ENCODE peak calls at places on chromosomes 11 and 22, in five cellular contexts. One of them, this sample, is unnamed.
A peak's percentile ranks its signal among the peaks of the same experiment; 100 is the strongest.

GRCh38 chr11:65811764-65812475 is 21.8 kb upstream of the SNX32 start:
- DNase-seq in WTC11: no peak
- DNase-seq in nucleus accumbens: no peak
- DNase-seq in stimulated activated CD4-positive, alpha-beta T cell treated with anti-CD3 and anti-CD28 coated beads, Interleukin-2, amount 100 ng/mL, for 48 hours: no peak
- DNase-seq in SK-N-DZ: no peak
- DNase-seq in this sample: no peak

GRCh38 chr11:122690801-122691649 is 35.5 kb downstream of the UBASH3B start:
- DNase-seq in WTC11: no peak
- DNase-seq in stimulated activated CD4-positive, alpha-beta T cell treated with anti-CD3 and anti-CD28 coated beads, Interleukin-2, amount 100 ng/mL, for 48 hours: no peak
- DNase-seq in nucleus accumbens: no peak
- DNase-seq in SK-N-DZ: no peak
- DNase-seq in this sample: no peak

GRCh38 chr11:34495724-34496377 is 17.7 kb downstream of the ELF5 start:
- DNase-seq in nucleus accumbens: no peak
- DNase-seq in stimulated activated CD4-positive, alpha-beta T cell treated with anti-CD3 and anti-CD28 coated beads, Interleukin-2, amount 100 ng/mL, for 48 hours: no peak
- DNase-seq in SK-N-DZ: no peak
- DNase-seq in WTC11: no peak
- DNase-seq in this sample: no peak

GRCh38 chr22:32665676-32666075 is 135.8 kb upstream of the TIMP3 start:
- DNase-seq in WTC11: no peak
- DNase-seq in stimulated activated CD4-positive, alpha-beta T cell treated with anti-CD3 and anti-CD28 coated beads, Interleukin-2, amount 100 ng/mL, for 48 hours: no peak
- DNase-seq in nucleus accumbens: no peak
- DNase-seq in SK-N-DZ: no peak
- DNase-seq in this sample: no peak

GRCh38 chr11:95453616-95454118 is 222.7 kb upstream of the SESN3 start:
- DNase-seq in WTC11: no peak
- DNase-seq in SK-N-DZ: no peak
- DNase-seq in stimulated activated CD4-positive, alpha-beta T cell treated with anti-CD3 and anti-CD28 coated beads, Interleukin-2, amount 100 ng/mL, for 48 hours: no peak
- DNase-seq in nucleus accumbens: no peak
- DNase-seq in this sample: peak; percentile 65

GRCh38 chr11:84430661-84431060 is 1144.5 kb upstream of the CCDC90B start:
- DNase-seq in SK-N-DZ: no peak
- DNase-seq in stimulated activated CD4-positive, alpha-beta T cell treated with anti-CD3 and anti-CD28 coated beads, Interleukin-2, amount 100 ng/mL, for 48 hours: no peak
- DNase-seq in WTC11: no peak
- DNase-seq in nucleus accumbens: no peak
- DNase-seq in this sample: no peak

GRCh38 chr11:2807276-2807681 is 78.3 kb downstream of the CDKN1C start:
- DNase-seq in SK-N-DZ: no peak
- DNase-seq in stimulated activated CD4-positive, alpha-beta T cell treated with anti-CD3 and anti-CD28 coated beads, Interleukin-2, amount 100 ng/mL, for 48 hours: no peak
- DNase-seq in WTC11: peak; percentile 9
- DNase-seq in nucleus accumbens: no peak
- DNase-seq in this sample: no peak

GRCh38 chr11:119774180-119774763 is 45.3 kb upstream of the NECTIN1 start:
- DNase-seq in nucleus accumbens: no peak
- DNase-seq in SK-N-DZ: no peak
- DNase-seq in stimulated activated CD4-positive, alpha-beta T cell treated with anti-CD3 and anti-CD28 coated beads, Interleukin-2, amount 100 ng/mL, for 48 hours: no peak
- DNase-seq in WTC11: peak; percentile 64
- DNase-seq in this sample: no peak

GRCh38 chr11:45021692-45022130 is 71.0 kb upstream of the TP53I11 start:
- DNase-seq in WTC11: peak; percentile 40
- DNase-seq in SK-N-DZ: no peak
- DNase-seq in stimulated activated CD4-positive, alpha-beta T cell treated with anti-CD3 and anti-CD28 coated beads, Interleukin-2, amount 100 ng/mL, for 48 hours: no peak
- DNase-seq in nucleus accumbens: no peak
- DNase-seq in this sample: no peak

GRCh38 chr11:124481365-124482323 is 36.1 kb upstream of the OR8B8 start:
- DNase-seq in nucleus accumbens: no peak
- DNase-seq in WTC11: no peak
- DNase-seq in stimulated activated CD4-positive, alpha-beta T cell treated with anti-CD3 and anti-CD28 coated beads, Interleukin-2, amount 100 ng/mL, for 48 hours: no peak
- DNase-seq in SK-N-DZ: no peak
- DNase-seq in this sample: peak; percentile 38

GRCh38 chr11:57116654-57117053 is 65.1 kb upstream of the LRRC55 start:
- DNase-seq in WTC11: peak; percentile 32
- DNase-seq in SK-N-DZ: peak; percentile 28
- DNase-seq in nucleus accumbens: no peak
- DNase-seq in stimulated activated CD4-positive, alpha-beta T cell treated with anti-CD3 and anti-CD28 coated beads, Interleukin-2, amount 100 ng/mL, for 48 hours: no peak
- DNase-seq in this sample: peak; percentile 78

GRCh38 chr11:95575517-95575916 is 214.1 kb downstream of the FAM76B start:
- DNase-seq in WTC11: no peak
- DNase-seq in nucleus accumbens: no peak
- DNase-seq in SK-N-DZ: no peak
- DNase-seq in stimulated activated CD4-positive, alpha-beta T cell treated with anti-CD3 and anti-CD28 coated beads, Interleukin-2, amount 100 ng/mL, for 48 hours: no peak
- DNase-seq in this sample: no peak

GRCh38 chr11:61059260-61059752 is 43.0 kb upstream of the CD5 start:
- DNase-seq in WTC11: no peak
- DNase-seq in nucleus accumbens: no peak
- DNase-seq in SK-N-DZ: no peak
- DNase-seq in stimulated activated CD4-positive, alpha-beta T cell treated with anti-CD3 and anti-CD28 coated beads, Interleukin-2, amount 100 ng/mL, for 48 hours: no peak
- DNase-seq in this sample: no peak

GRCh38 chr11:123942413-123942812 is 1.2 kb downstream of the OR6T1 start:
- DNase-seq in stimulated activated CD4-positive, alpha-beta T cell treated with anti-CD3 and anti-CD28 coated beads, Interleukin-2, amount 100 ng/mL, for 48 hours: no peak
- DNase-seq in nucleus accumbens: no peak
- DNase-seq in WTC11: no peak
- DNase-seq in SK-N-DZ: no peak
- DNase-seq in this sample: no peak

GRCh38 chr11:44190883-44191230 is 95.4 kb downstream of the EXT2 start:
- DNase-seq in WTC11: no peak
- DNase-seq in nucleus accumbens: no peak
- DNase-seq in stimulated activated CD4-positive, alpha-beta T cell treated with anti-CD3 and anti-CD28 coated beads, Interleukin-2, amount 100 ng/mL, for 48 hours: no peak
- DNase-seq in SK-N-DZ: no peak
- DNase-seq in this sample: no peak

GRCh38 chr11:102639656-102640055 is 14.5 kb upstream of the MMP20 start:
- DNase-seq in SK-N-DZ: no peak
- DNase-seq in WTC11: no peak
- DNase-seq in nucleus accumbens: no peak
- DNase-seq in stimulated activated CD4-positive, alpha-beta T cell treated with anti-CD3 and anti-CD28 coated beads, Interleukin-2, amount 100 ng/mL, for 48 hours: no peak
- DNase-seq in this sample: no peak

GRCh38 chr11:18650859-18651557 is 16.9 kb upstream of the SPTY2D1 start:
- DNase-seq in WTC11: peak; percentile 66
- DNase-seq in SK-N-DZ: peak; percentile 51
- DNase-seq in stimulated activated CD4-positive, alpha-beta T cell treated with anti-CD3 and anti-CD28 coated beads, Interleukin-2, amount 100 ng/mL, for 48 hours: peak; percentile 43
- DNase-seq in nucleus accumbens: no peak
- DNase-seq in this sample: peak; percentile 63

This sample was measured in K562.